ENCODE peak calls at places on chromosomes 16 and 17, in seven cellular contexts. S is spleen, A is upper lobe of right lung, E is GM12892, X is nephron progenitor cell, D is activated T-helper 1 cell treated with Interleukin-2 at 50 U/mL for 16 hours, O is globus pallidus. C is an unnamed sample.

GRCh38 chr17:66025551-66025950 is 166.4 kb downstream of the CEP112 start:
- DNase-seq in S (no peak), A (no peak), E (no peak), X (no peak), D (no peak), O (no peak), C (no peak)

GRCh38 chr17:19733953-19734526 is 14.1 kb downstream of the ALDH3A1 start:
- DNase-seq in S (no peak), A (no peak), E (no peak), X (no peak), D (no peak), O (no peak), C (no peak)

GRCh38 chr17:31541559-31541958 is 150.1 kb downstream of the RAB11FIP4 start:
- DNase-seq in S (peak), A (no peak), E (no peak), X (no peak), D (no peak), O (no peak), C (peak)

GRCh38 chr16:69520800-69521602 is 44.8 kb upstream of the NFAT5 start:
- DNase-seq in S (no peak), A (no peak), E (no peak), X (no peak), D (no peak), O (no peak), C (no peak)

GRCh38 chr17:57507828-57508227 is 237.3 kb downstream of the CCDC182 start:
- DNase-seq in S (no peak), A (no peak), E (no peak), X (no peak), D (no peak), O (no peak), C (no peak)

GRCh38 chr17:2173005-2173404 is 118.1 kb downstream of the HIC1 start:
- DNase-seq in S (no peak), A (no peak), E (no peak), X (no peak), D (no peak), O (no peak), C (no peak)

GRCh38 chr17:56659622-56660021 is 66.1 kb downstream of the NOG start:
- DNase-seq in S (no peak), A (no peak), E (no peak), X (no peak), D (no peak), O (no peak), C (no peak)

GRCh38 chr17:81277421-81277820 is 17.7 kb downstream of the SLC38A10 start:
- DNase-seq in S (no peak), A (peak), E (no peak), X (no peak), D (no peak), O (peak), C (peak)

GRCh38 chr16:56643080-56643778 is 4.8 kb downstream of the MT1A start:
- DNase-seq in S (peak), A (peak), E (no peak), X (peak), D (peak), O (no peak), C (no peak)

GRCh38 chr17:1162116-1162855 is 17.5 kb downstream of the ABR start:
- DNase-seq in S (no peak), A (no peak), E (no peak), X (no peak), D (no peak), O (no peak), C (no peak)

GRCh38 chr17:28327709-28328108 is 7.6 kb downstream of the IFT20 start:
- DNase-seq in S (no peak), A (no peak), E (no peak), X (no peak), D (no peak), O (no peak), C (no peak)

GRCh38 chr16:87784812-87785211 is 19.0 kb upstream of the KLHDC4 start:
- DNase-seq in S (no peak), A (no peak), E (no peak), X (no peak), D (no peak), O (no peak), C (no peak)

C was measured in NCI-H2029.